ENCODE peak calls at places on chromosomes 4 and X, in ten cellular contexts. J is stomach, Y is ascending aorta, H is prostate gland, C is thoracic aorta, R is ovary, L is upper lobe of left lung, G is left ventricle myocardium inferior, M is IMR-90, A is osteoblast. O is an unnamed sample.

GRCh38 chr4:141153751-141154510 is 20.7 kb upstream of the RNF150 start:
- DNase-seq in J (no peak), Y (no peak), H (peak), C (no peak), R (no peak), L (no peak), G (no peak), M (peak), A (no peak), O (no peak)

GRCh38 chrX:22542641-22543040 is 269.9 kb downstream of the CBLL2 start:
- DNase-seq in J (no peak), Y (no peak), H (no peak), C (no peak), R (no peak), L (no peak), G (no peak), M (peak), A (no peak), O (no peak)

GRCh38 chr4:15717126-15717525 is 14.3 kb downstream of the BST1 start:
- DNase-seq in J (no peak), Y (no peak), H (no peak), C (no peak), R (no peak), L (no peak), G (no peak), M (peak), A (peak), O (no peak)

GRCh38 chrX:125203737-125204578 is 115.7 kb upstream of the TEX13C start:
- DNase-seq in J (no peak), Y (peak), H (peak), C (no peak), R (no peak), L (no peak), G (peak), M (no peak), A (no peak), O (no peak)

GRCh38 chrX:113868169-113868568 is 715.7 kb upstream of the HTR2C start:
- DNase-seq in J (no peak), Y (no peak), H (no peak), C (no peak), R (no peak), L (no peak), G (no peak), M (no peak), A (no peak), O (no peak)

GRCh38 chr4:1628892-1629703 is 55.0 kb downstream of the FAM53A start:
- DNase-seq in J (peak), Y (peak), H (peak), C (no peak), R (peak), L (peak), G (peak), M (peak), A (peak), O (peak)

GRCh38 chr4:117873779-117874178 is 160.5 kb upstream of the NDST3 start:
- DNase-seq in J (no peak), Y (no peak), H (no peak), C (no peak), R (no peak), L (no peak), G (no peak), M (no peak), A (no peak), O (no peak)

GRCh38 chrX:38192007-38192625 is 28.6 kb downstream of the SRPX start:
- DNase-seq in J (peak), Y (no peak), H (peak), C (no peak), R (no peak), L (no peak), G (no peak), M (peak), A (no peak), O (peak)

GRCh38 chrX:38817004-38817703 is 15.9 kb downstream of the MID1IP1 start:
- DNase-seq in J (no peak), Y (peak), H (no peak), C (no peak), R (peak), L (peak), G (peak), M (peak), A (peak), O (no peak)

GRCh38 chrX:70592091-70592490 is 147.5 kb downstream of the DLG3 start:
- DNase-seq in J (no peak), Y (no peak), H (no peak), C (no peak), R (no peak), L (no peak), G (no peak), M (peak), A (no peak), O (peak)

GRCh38 chrX:54786972-54787371 is 11.1 kb downstream of the ITIH6 start:
- DNase-seq in J (peak), Y (no peak), H (no peak), C (no peak), R (no peak), L (no peak), G (no peak), M (no peak), A (no peak), O (peak)

GRCh38 chr4:111483375-111484169 is 661.7 kb upstream of the FAM241A start:
- DNase-seq in J (no peak), Y (no peak), H (no peak), C (no peak), R (no peak), L (no peak), G (no peak), M (no peak), A (no peak), O (no peak)

GRCh38 chr4:53100801-53101581 is 238.9 kb downstream of the RASL11B start:
- DNase-seq in J (no peak), Y (no peak), H (no peak), C (no peak), R (no peak), L (no peak), G (no peak), M (peak), A (peak), O (peak)

GRCh38 chr4:7042697-7043464 is at the start of gene TADA2B:
- DNase-seq in J (peak), Y (peak), H (peak), C (peak), R (peak), L (peak), G (peak), M (peak), A (peak), O (peak)
- TF ChIP-seq CTCF in J (no peak), Y (peak), H (peak), C (no peak), R (no peak), L (peak), G (peak), M (peak), A (peak), O (peak)

DNA sequence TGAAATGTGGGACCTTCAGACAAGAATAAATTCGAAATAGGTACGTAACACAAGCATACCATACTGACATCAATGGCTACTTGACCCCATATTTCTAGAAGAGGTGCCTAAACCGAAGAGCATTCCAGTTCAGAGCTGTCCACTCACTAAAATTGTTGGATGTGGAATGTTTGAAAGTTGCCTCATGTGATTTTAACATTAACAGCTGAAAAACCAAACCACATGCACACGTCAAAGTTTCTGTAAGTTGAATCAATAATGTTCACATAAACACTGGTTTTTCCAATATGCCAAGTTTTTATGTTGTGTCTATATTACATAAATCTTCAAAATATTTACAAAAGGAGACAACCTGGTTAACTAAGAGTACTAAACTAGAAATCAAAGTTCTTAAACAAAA is 3.5 kb downstream of the UBE2D3 start:
- DNase-seq in J (no peak), Y (no peak), H (no peak), C (no peak), R (no peak), L (no peak), G (no peak), M (peak), A (peak), O (no peak)
- H3K27ac ChIP-seq in J (peak), Y (peak), H (no peak), C (peak), R (no peak), L (peak), G (peak), M (no peak), A (peak), O (no peak)

DNA sequence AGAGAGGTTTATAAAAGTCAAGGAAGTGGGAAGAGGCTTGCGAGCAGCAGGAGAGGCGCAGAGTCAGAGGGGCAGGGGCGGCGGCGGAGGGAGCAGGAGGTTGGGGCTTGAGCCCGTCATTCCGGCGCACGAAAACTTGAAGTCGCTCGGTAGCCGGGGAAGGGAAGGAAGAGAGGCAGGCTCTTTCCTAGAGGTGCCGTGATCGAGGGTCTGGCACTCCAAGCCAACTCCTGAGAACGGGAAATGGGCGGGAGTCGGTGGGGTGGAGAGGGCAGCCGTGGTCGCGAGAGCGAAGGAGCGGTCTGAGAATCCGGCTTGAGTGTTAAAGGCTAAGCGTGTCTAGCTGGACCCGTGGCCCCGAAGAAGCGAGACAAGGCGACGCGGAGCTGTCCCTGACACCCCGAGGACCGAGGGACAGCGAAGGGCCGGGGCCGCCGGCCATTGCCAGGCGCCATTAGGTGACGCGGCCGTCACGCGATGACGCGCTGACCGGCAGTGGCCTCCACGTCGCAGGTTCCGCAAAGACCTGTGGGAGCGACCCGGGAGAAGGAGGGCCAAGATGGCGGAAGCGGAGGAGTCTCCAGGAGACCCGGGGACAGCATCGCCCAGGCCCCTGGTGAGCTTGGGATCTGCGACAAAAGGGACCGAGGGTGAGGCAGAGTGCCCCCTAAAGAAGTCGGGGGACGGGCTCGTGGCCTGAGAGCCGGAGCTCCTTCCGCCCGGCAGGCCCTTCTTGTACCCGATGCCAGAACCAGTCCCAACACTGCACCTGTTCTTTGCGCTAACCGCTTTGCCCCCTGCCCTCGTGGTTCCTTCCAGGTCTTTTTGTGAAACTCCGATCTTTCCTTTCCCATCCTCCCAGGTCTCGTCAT is at the start of gene YIPF6:
- DNase-seq in J (peak), Y (peak), H (peak), C (peak), R (peak), L (peak), G (peak), M (peak), A (peak), O (peak)
- TF ChIP-seq CTCF in J (no peak), Y (no peak), H (no peak), C (no peak), R (no peak), L (no peak), G (no peak), M (no peak), A (no peak), O (no peak)

DNA sequence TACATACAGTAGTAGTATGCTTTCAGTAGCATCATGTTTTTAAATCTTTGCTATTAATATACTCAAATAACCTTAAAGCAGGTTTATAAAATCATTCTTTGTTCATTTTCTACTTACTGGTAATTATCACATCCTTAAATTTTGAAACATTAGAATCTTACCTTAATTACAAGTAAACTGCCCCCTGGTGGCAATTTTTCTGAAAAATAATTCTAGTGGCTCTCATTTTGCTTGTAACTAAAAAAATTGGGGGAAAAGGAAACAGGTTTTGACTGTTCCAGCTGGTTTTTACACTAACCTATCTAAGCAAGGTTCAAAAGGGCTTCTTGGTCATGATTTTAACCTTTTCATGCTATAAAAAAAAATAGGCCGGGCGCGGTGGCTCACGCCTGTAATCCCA is 18.5 kb upstream of the DCAF4L1 start:
- DNase-seq in J (no peak), Y (no peak), H (no peak), C (no peak), R (no peak), L (no peak), G (no peak), M (peak), A (peak), O (peak)
- H3K27ac ChIP-seq in J (no peak), Y (no peak), H (no peak), C (no peak), R (no peak), L (no peak), G (no peak), M (no peak), A (no peak), O (no peak)

GRCh38 chrX:131747173-131747572 is 203.3 kb downstream of the OR13H1 start:
- DNase-seq in J (peak), Y (peak), H (no peak), C (no peak), R (peak), L (peak), G (no peak), M (peak), A (peak), O (no peak)

GRCh38 chrX:131745942-131746489 is 202.1 kb downstream of the OR13H1 start:
- DNase-seq in J (no peak), Y (no peak), H (no peak), C (no peak), R (no peak), L (no peak), G (no peak), M (no peak), A (no peak), O (no peak)

GRCh38 chrX:131741103-131741581 is 197.3 kb downstream of the OR13H1 start:
- DNase-seq in J (peak), Y (peak), H (no peak), C (no peak), R (peak), L (peak), G (no peak), M (peak), A (no peak), O (no peak)

GRCh38 chrX:131746491-131746968 is 202.7 kb downstream of the OR13H1 start:
- DNase-seq in J (peak), Y (peak), H (no peak), C (no peak), R (peak), L (peak), G (no peak), M (peak), A (peak), O (no peak)
- TF ChIP-seq CTCF in J (no peak), Y (peak), H (no peak), C (no peak), R (no peak), L (peak), G (no peak), M (peak), A (peak), O (no peak)

GRCh38 chr4:147863808-147864472 is 132.1 kb downstream of the ARHGAP10 start:
- DNase-seq in J (no peak), Y (no peak), H (no peak), C (no peak), R (peak), L (no peak), G (no peak), M (peak), A (no peak), O (no peak)
- H3K27ac ChIP-seq in J (peak), Y (peak), H (peak), C (peak), R (no peak), L (no peak), G (peak), M (peak), A (peak), O (no peak)

GRCh38 chr4:184268574-184269160 is 51.0 kb upstream of the ENPP6 start:
- DNase-seq in J (no peak), Y (no peak), H (no peak), C (no peak), R (no peak), L (no peak), G (no peak), M (no peak), A (no peak), O (no peak)
- TF ChIP-seq CTCF in J (no peak), Y (no peak), H (no peak), C (no peak), R (no peak), L (no peak), G (no peak), M (peak), A (no peak), O (no peak)

DNA sequence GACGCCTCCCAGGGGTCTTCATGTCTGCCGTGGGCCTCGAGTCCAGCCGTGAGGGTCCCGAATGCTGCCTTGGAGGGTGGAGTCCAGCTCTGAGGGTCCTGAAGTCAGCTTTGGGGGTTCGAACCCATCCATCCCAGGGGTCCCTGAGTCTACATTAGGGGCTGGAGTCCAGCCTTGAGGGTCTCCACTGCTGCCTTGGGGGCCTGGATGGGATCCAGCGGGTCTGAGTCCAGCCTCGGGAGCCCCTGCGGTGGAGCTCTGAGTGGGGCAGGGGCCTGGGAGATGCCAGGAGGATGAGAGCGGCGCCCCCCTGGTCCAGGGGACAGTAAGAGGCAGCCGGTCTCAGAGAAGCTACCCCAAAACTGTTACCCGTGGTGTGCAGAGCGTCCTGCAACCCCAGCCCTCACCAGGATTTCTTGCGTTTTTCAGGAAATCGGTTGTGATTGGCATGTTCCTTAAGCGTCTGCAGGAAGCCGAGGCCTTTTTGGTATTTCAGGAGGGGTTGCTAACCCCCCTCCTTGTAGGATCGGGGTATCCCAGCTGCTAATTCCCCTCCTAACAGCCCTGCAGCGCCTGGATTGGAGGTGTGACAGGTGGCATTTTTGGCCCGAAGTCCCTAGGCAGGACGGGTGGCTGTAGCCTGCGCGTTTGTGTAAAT is 1.7 kb upstream of the GTPBP6 start:
- DNase-seq in J (no peak), Y (peak), H (no peak), C (no peak), R (peak), L (peak), G (peak), M (peak), A (no peak), O (no peak)
- H3K27ac ChIP-seq in J (peak), Y (no peak), H (peak), C (no peak), R (no peak), L (peak), G (no peak), M (peak), A (peak), O (peak)

O was measured in RWPE1.